ENCODE peak calls at places on chromosomes 11 and 22, in four cellular contexts. A is stimulated activated CD8-positive, alpha-beta memory T cell treated with anti-CD3 and anti-CD28 coated beads, Interleukin-15, amount 100 ng/mL, for 1 hour; S is naive B cell; Z is mesenchymal stem cell. E is an unnamed sample.

GRCh38 chr11:108511851-108512474 is 13.8 kb upstream of the POGLUT3 start:
- DNase-seq in A (no peak), S (no peak), Z (peak), E (no peak)

GRCh38 chr11:77560605-77561004 is 29.1 kb upstream of the AQP11 start:
- DNase-seq in A (no peak), S (no peak), Z (peak), E (no peak)

GRCh38 chr11:134388590-134388989 is 23.5 kb downstream of the B3GAT1 start:
- DNase-seq in A (no peak), S (no peak), Z (no peak), E (no peak)

GRCh38 chr11:45607995-45608394 is 57.4 kb downstream of the CHST1 start:
- DNase-seq in A (no peak), S (no peak), Z (peak), E (no peak)

GRCh38 chr11:353315-353857 is 15.9 kb upstream of the B4GALNT4 start:
- DNase-seq in A (no peak), S (no peak), Z (peak), E (no peak)

GRCh38 chr11:131246589-131247164 is 123.7 kb upstream of the NTM start:
- DNase-seq in A (no peak), S (no peak), Z (no peak), E (peak)

GRCh38 chr11:19243143-19243542 is 2.4 kb upstream of the E2F8 start:
- DNase-seq in A (no peak), S (no peak), Z (no peak), E (peak)

GRCh38 chr11:16605971-16606783 is 132.3 kb upstream of the C11orf58 start:
- DNase-seq in A (peak), S (peak), Z (peak), E (peak)

GRCh38 chr22:43203471-43203981 is 16.6 kb upstream of the TTLL12 start:
- DNase-seq in A (no peak), S (no peak), Z (no peak), E (no peak)

GRCh38 chr11:57597461-57597892 is at the start of gene SERPING1:
- DNase-seq in A (no peak), S (no peak), Z (no peak), E (no peak)

GRCh38 chr22:44622685-44623084 is 79.3 kb upstream of the PRR5 start:
- DNase-seq in A (no peak), S (no peak), Z (no peak), E (no peak)

GRCh38 chr11:88329563-88330250 is 7.8 kb downstream of the CTSC start:
- DNase-seq in A (no peak), S (no peak), Z (no peak), E (no peak)

GRCh38 chr11:45371251-45371749 is 85.2 kb upstream of the SYT13 start:
- DNase-seq in A (peak), S (peak), Z (peak), E (peak)

GRCh38 chr11:120109531-120109930 is 28.4 kb downstream of the TRIM29 start:
- DNase-seq in A (no peak), S (no peak), Z (no peak), E (no peak)

GRCh38 chr11:92941676-92942571 is 27.5 kb upstream of the MTNR1B start:
- DNase-seq in A (no peak), S (peak), Z (peak), E (peak)

GRCh38 chr11:34653851-34654490 is 33.1 kb downstream of the EHF start:
- DNase-seq in A (no peak), S (no peak), Z (peak), E (peak)

GRCh38 chr11:31326470-31327148 is 42.9 kb downstream of the DCDC1 start:
- DNase-seq in A (no peak), S (no peak), Z (no peak), E (no peak)

GRCh38 chr22:27879923-27880322 is 39.1 kb downstream of the PITPNB start:
- DNase-seq in A (no peak), S (peak), Z (peak), E (peak)

GRCh38 chr11:46345131-46345597 is 2.1 kb upstream of the DGKZ start:
- DNase-seq in A (no peak), S (no peak), Z (no peak), E (no peak)

GRCh38 chr11:32829157-32829679 is 509 bp upstream of the PRRG4 start:
- DNase-seq in A (no peak), S (peak), Z (peak), E (peak)

GRCh38 chr22:49423125-49423650 is 404.5 kb downstream of the BRD1 start:
- DNase-seq in A (no peak), S (no peak), Z (no peak), E (no peak)

GRCh38 chr11:2269601-2270321 is 627 bp downstream of the ASCL2 start:
- DNase-seq in A (no peak), S (peak), Z (peak), E (no peak)

GRCh38 chr11:8361664-8362210 is 98.1 kb upstream of the LMO1 start:
- DNase-seq in A (no peak), S (no peak), Z (no peak), E (no peak)

GRCh38 chr11:35725880-35726279 is 63.3 kb downstream of the TRIM44 start:
- DNase-seq in A (no peak), S (no peak), Z (peak), E (no peak)

GRCh38 chr11:61120865-61121831 is 18.9 kb downstream of the CD5 start:
- DNase-seq in A (no peak), S (no peak), Z (peak), E (peak)

GRCh38 chr11:35163209-35163608 is 24.2 kb downstream of the CD44 start:
- DNase-seq in A (no peak), S (no peak), Z (peak), E (no peak)

GRCh38 chr22:46390652-46391301 is 55.3 kb downstream of the TRMU start:
- DNase-seq in A (no peak), S (no peak), Z (no peak), E (no peak)

GRCh38 chr11:99199336-99199735 is 178.6 kb downstream of the CNTN5 start:
- DNase-seq in A (no peak), S (no peak), Z (no peak), E (no peak)

GRCh38 chr22:41290262-41291221 is 4.6 kb upstream of the RANGAP1 start:
- DNase-seq in A (no peak), S (no peak), Z (peak), E (no peak)

GRCh38 chr11:81989093-81989492 is 744.6 kb downstream of the FAM181B start:
- DNase-seq in A (no peak), S (no peak), Z (peak), E (no peak)

GRCh38 chr11:27447288-27447914 is 25.2 kb downstream of the LGR4 start:
- DNase-seq in A (no peak), S (no peak), Z (no peak), E (no peak)

GRCh38 chr11:86396403-86396802 is 21.7 kb downstream of the CCDC81 start:
- DNase-seq in A (no peak), S (no peak), Z (peak), E (no peak)

E was measured in NAMALWA.